ENCODE peak calls at places on chromosomes 12 and 14, in five cellular contexts. One of them, this sample, is unnamed.

GRCh38 chr12:107468976-107469375 is 216.6 kb upstream of the PWP1 start:
- DNase-seq in K562: no peak
- DNase-seq in fibroblast of gingiva: no peak
- DNase-seq in CD4-positive, CD25-positive, alpha-beta regulatory T cell: no peak
- DNase-seq in NCI-H1092: no peak
- DNase-seq in this sample: no peak

GRCh38 chr12:66314278-66314677 is 12.0 kb downstream of the HELB start:
- DNase-seq in K562: no peak
- DNase-seq in NCI-H1092: no peak
- DNase-seq in fibroblast of gingiva: no peak
- DNase-seq in CD4-positive, CD25-positive, alpha-beta regulatory T cell: no peak
- DNase-seq in this sample: no peak

GRCh38 chr12:59938190-59938962 is 342.5 kb downstream of the SLC16A7 start:
- DNase-seq in K562: no peak
- DNase-seq in fibroblast of gingiva: no peak
- DNase-seq in NCI-H1092: no peak
- DNase-seq in CD4-positive, CD25-positive, alpha-beta regulatory T cell: no peak
- DNase-seq in this sample: no peak

GRCh38 chr12:704516-705242 is 41.4 kb upstream of the NINJ2 start:
- DNase-seq in fibroblast of gingiva: no peak
- DNase-seq in K562: no peak
- DNase-seq in CD4-positive, CD25-positive, alpha-beta regulatory T cell: no peak
- DNase-seq in NCI-H1092: no peak
- DNase-seq in this sample: no peak

GRCh38 chr12:48002773-48003218 is 1.5 kb downstream of the COL2A1 start:
- DNase-seq in NCI-H1092: peak; percentile 43
- DNase-seq in fibroblast of gingiva: no peak
- DNase-seq in CD4-positive, CD25-positive, alpha-beta regulatory T cell: no peak
- DNase-seq in K562: no peak
- DNase-seq in this sample: peak; percentile 21

GRCh38 chr12:115224031-115224430 is 540.1 kb upstream of the TBX3 start:
- DNase-seq in CD4-positive, CD25-positive, alpha-beta regulatory T cell: no peak
- DNase-seq in K562: no peak
- DNase-seq in fibroblast of gingiva: no peak
- DNase-seq in NCI-H1092: no peak
- DNase-seq in this sample: no peak

GRCh38 chr12:111529424-111530368 is 69.4 kb downstream of the ATXN2 start:
- DNase-seq in fibroblast of gingiva: peak; percentile 56
- DNase-seq in K562: peak; percentile 80
- DNase-seq in NCI-H1092: no peak
- DNase-seq in CD4-positive, CD25-positive, alpha-beta regulatory T cell: peak; percentile 82
- DNase-seq in this sample: peak; percentile 58

GRCh38 chr12:57085999-57086950 is 2.6 kb upstream of the NAB2 start:
- DNase-seq in CD4-positive, CD25-positive, alpha-beta regulatory T cell: peak; percentile 66
- DNase-seq in K562: peak; percentile 62
- DNase-seq in NCI-H1092: no peak
- DNase-seq in fibroblast of gingiva: peak; percentile 73
- DNase-seq in this sample: peak; percentile 67

GRCh38 chr14:92990456-92991430 is 67.8 kb downstream of the CHGA start:
- DNase-seq in CD4-positive, CD25-positive, alpha-beta regulatory T cell: no peak
- DNase-seq in fibroblast of gingiva: no peak
- DNase-seq in NCI-H1092: no peak
- DNase-seq in K562: no peak
- DNase-seq in this sample: no peak

GRCh38 chr12:43482311-43483085 is 69.5 kb downstream of the ADAMTS20 start:
- DNase-seq in NCI-H1092: no peak
- DNase-seq in K562: no peak
- DNase-seq in fibroblast of gingiva: no peak
- DNase-seq in CD4-positive, CD25-positive, alpha-beta regulatory T cell: no peak
- DNase-seq in this sample: no peak

GRCh38 chr14:20409226-20409625 is 4.1 kb downstream of the TEP1 start:
- DNase-seq in K562: no peak
- DNase-seq in NCI-H1092: no peak
- DNase-seq in fibroblast of gingiva: peak; percentile 34
- DNase-seq in CD4-positive, CD25-positive, alpha-beta regulatory T cell: no peak
- DNase-seq in this sample: peak; percentile 45

GRCh38 chr12:94404854-94405253 is 54.8 kb downstream of the CEP83 start:
- DNase-seq in NCI-H1092: no peak
- DNase-seq in K562: no peak
- DNase-seq in CD4-positive, CD25-positive, alpha-beta regulatory T cell: no peak
- DNase-seq in fibroblast of gingiva: no peak
- DNase-seq in this sample: no peak

GRCh38 chr14:58808828-58809227 is 171.1 kb downstream of the DACT1 start:
- DNase-seq in NCI-H1092: peak; percentile 20
- DNase-seq in K562: no peak
- DNase-seq in CD4-positive, CD25-positive, alpha-beta regulatory T cell: no peak
- DNase-seq in fibroblast of gingiva: peak; percentile 92
- DNase-seq in this sample: peak; percentile 72

GRCh38 chr12:119808441-119808840 is 68.7 kb downstream of the CIT start:
- DNase-seq in CD4-positive, CD25-positive, alpha-beta regulatory T cell: no peak
- DNase-seq in K562: no peak
- DNase-seq in NCI-H1092: no peak
- DNase-seq in fibroblast of gingiva: no peak
- DNase-seq in this sample: peak; percentile 47

GRCh38 chr14:99604766-99605298 is 825 bp upstream of the CCDC85C start:
- DNase-seq in NCI-H1092: peak; percentile 65
- DNase-seq in fibroblast of gingiva: peak; percentile 8
- DNase-seq in K562: peak; percentile 35
- DNase-seq in CD4-positive, CD25-positive, alpha-beta regulatory T cell: peak; percentile 51
- DNase-seq in this sample: peak; percentile 33

GRCh38 chr12:11765421-11765816 is 115.9 kb downstream of the ETV6 start:
- DNase-seq in CD4-positive, CD25-positive, alpha-beta regulatory T cell: no peak
- DNase-seq in fibroblast of gingiva: no peak
- DNase-seq in NCI-H1092: no peak
- DNase-seq in K562: no peak
- DNase-seq in this sample: peak; percentile 34

GRCh38 chr12:101997102-101997501 is 64.7 kb downstream of the WASHC3 start:
- DNase-seq in K562: no peak
- DNase-seq in fibroblast of gingiva: no peak
- DNase-seq in CD4-positive, CD25-positive, alpha-beta regulatory T cell: no peak
- DNase-seq in NCI-H1092: no peak
- DNase-seq in this sample: no peak

GRCh38 chr14:31084385-31084784 is 58.2 kb upstream of the STRN3 start:
- DNase-seq in CD4-positive, CD25-positive, alpha-beta regulatory T cell: no peak
- DNase-seq in fibroblast of gingiva: no peak
- DNase-seq in NCI-H1092: no peak
- DNase-seq in K562: peak; percentile 35
- DNase-seq in this sample: no peak

GRCh38 chr12:68899251-68899771 is 33.7 kb downstream of the CPM start:
- DNase-seq in CD4-positive, CD25-positive, alpha-beta regulatory T cell: no peak
- DNase-seq in fibroblast of gingiva: peak; percentile 95
- DNase-seq in NCI-H1092: no peak
- DNase-seq in K562: no peak
- DNase-seq in this sample: peak; percentile 98

GRCh38 chr12:1576410-1577240 is 17.8 kb downstream of the FBXL14 start:
- DNase-seq in NCI-H1092: no peak
- DNase-seq in K562: no peak
- DNase-seq in fibroblast of gingiva: no peak
- DNase-seq in CD4-positive, CD25-positive, alpha-beta regulatory T cell: no peak
- DNase-seq in this sample: peak; percentile 76

GRCh38 chr12:116287850-116288301 is 10.4 kb upstream of the MED13L start:
- DNase-seq in K562: no peak
- DNase-seq in NCI-H1092: no peak
- DNase-seq in fibroblast of gingiva: no peak
- DNase-seq in CD4-positive, CD25-positive, alpha-beta regulatory T cell: no peak
- DNase-seq in this sample: no peak

GRCh38 chr12:108236366-108236765 is 102.7 kb downstream of the CMKLR1 start:
- DNase-seq in K562: no peak
- DNase-seq in CD4-positive, CD25-positive, alpha-beta regulatory T cell: no peak
- DNase-seq in NCI-H1092: no peak
- DNase-seq in fibroblast of gingiva: no peak
- DNase-seq in this sample: no peak

GRCh38 chr14:104428333-104428851 is 151.2 kb upstream of the C14orf180 start:
- DNase-seq in fibroblast of gingiva: no peak
- DNase-seq in CD4-positive, CD25-positive, alpha-beta regulatory T cell: no peak
- DNase-seq in NCI-H1092: no peak
- DNase-seq in K562: no peak
- DNase-seq in this sample: no peak

GRCh38 chr12:12097821-12098688 is 27.3 kb downstream of the BCL2L14 start:
- DNase-seq in fibroblast of gingiva: no peak
- DNase-seq in K562: no peak
- DNase-seq in NCI-H1092: no peak
- DNase-seq in CD4-positive, CD25-positive, alpha-beta regulatory T cell: no peak
- DNase-seq in this sample: no peak

GRCh38 chr14:80522936-80523335 is 311.6 kb upstream of the DIO2 start:
- DNase-seq in fibroblast of gingiva: peak; percentile 63
- DNase-seq in K562: no peak
- DNase-seq in CD4-positive, CD25-positive, alpha-beta regulatory T cell: no peak
- DNase-seq in NCI-H1092: no peak
- DNase-seq in this sample: peak; percentile 65

GRCh38 chr12:57093412-57094193 is 4.7 kb downstream of the NAB2 start:
- DNase-seq in K562: peak; percentile 85
- DNase-seq in CD4-positive, CD25-positive, alpha-beta regulatory T cell: peak; percentile 69
- DNase-seq in fibroblast of gingiva: peak; percentile 80
- DNase-seq in NCI-H1092: no peak
- DNase-seq in this sample: peak; percentile 81

GRCh38 chr14:64137657-64138290 is 156.4 kb downstream of the ESR2 start:
- DNase-seq in fibroblast of gingiva: peak; percentile 20
- DNase-seq in K562: no peak
- DNase-seq in NCI-H1092: no peak
- DNase-seq in CD4-positive, CD25-positive, alpha-beta regulatory T cell: no peak
- DNase-seq in this sample: peak; percentile 6

GRCh38 chr12:46942579-46942978 is 116.8 kb upstream of the SLC38A4 start:
- DNase-seq in CD4-positive, CD25-positive, alpha-beta regulatory T cell: no peak
- DNase-seq in NCI-H1092: no peak
- DNase-seq in fibroblast of gingiva: no peak
- DNase-seq in K562: no peak
- DNase-seq in this sample: peak; percentile 86

GRCh38 chr12:93825926-93826599 is 148.9 kb downstream of the CRADD start:
- DNase-seq in CD4-positive, CD25-positive, alpha-beta regulatory T cell: no peak
- DNase-seq in fibroblast of gingiva: no peak
- DNase-seq in NCI-H1092: no peak
- DNase-seq in K562: no peak
- DNase-seq in this sample: peak; percentile 75

GRCh38 chr14:103522649-103523582 is at the start of gene CKB:
- DNase-seq in CD4-positive, CD25-positive, alpha-beta regulatory T cell: no peak
- DNase-seq in NCI-H1092: peak; percentile 73
- DNase-seq in K562: peak; percentile 73
- DNase-seq in fibroblast of gingiva: peak; percentile 44
- DNase-seq in this sample: peak; percentile 54

GRCh38 chr12:98228619-98229538 is 286.5 kb upstream of the TMPO start:
- DNase-seq in K562: no peak
- DNase-seq in fibroblast of gingiva: no peak
- DNase-seq in NCI-H1092: peak; percentile 12
- DNase-seq in CD4-positive, CD25-positive, alpha-beta regulatory T cell: no peak
- DNase-seq in this sample: no peak

GRCh38 chr14:54724772-54725325 is 157.9 kb downstream of the SAMD4A start:
- DNase-seq in K562: no peak
- DNase-seq in NCI-H1092: no peak
- DNase-seq in fibroblast of gingiva: no peak
- DNase-seq in CD4-positive, CD25-positive, alpha-beta regulatory T cell: no peak
- DNase-seq in this sample: no peak

GRCh38 chr14:73741876-73742519 is 27.8 kb upstream of the PNMA1 start:
- DNase-seq in K562: peak; percentile 54
- DNase-seq in NCI-H1092: no peak
- DNase-seq in CD4-positive, CD25-positive, alpha-beta regulatory T cell: peak; percentile 58
- DNase-seq in fibroblast of gingiva: no peak
- DNase-seq in this sample: no peak

This sample was measured in AG10803.